ENCODE peak calls at places on chromosomes 3 and 15, in six cellular contexts. L is T1000; G is activated CD8-positive, alpha-beta memory T cell treated with anti-CD3 and anti-CD28 coated beads for 24 hours; M is Ammon's horn; Z is endothelial cell; U is mesenteric fat pad. D is an unnamed sample.

GRCh38 chr3:116663161-116663885 is 46.3 kb upstream of the TUSC7 start:
- DNase-seq in U (no peak), G (no peak), M (no peak), L (no peak), Z (peak; percentile 12), D (no peak)

GRCh38 chr3:171038342-171038741 is 11.8 kb upstream of the SLC2A2 start:
- DNase-seq in U (no peak), G (no peak), Z (no peak), M (no peak), L (no peak), D (no peak)

GRCh38 chr15:68801572-68802148 is 19.0 kb downstream of the ANP32A start:
- DNase-seq in M (no peak), L (no peak), U (peak; percentile 16), Z (no peak), G (no peak), D (no peak)

GRCh38 chr3:1190576-1190975 is 97.8 kb downstream of the CNTN6 start:
- DNase-seq in G (no peak), M (no peak), Z (no peak), L (no peak), U (no peak), D (no peak)

GRCh38 chr3:197423376-197423775 is 125.0 kb upstream of the DLG1 start:
- DNase-seq in L (no peak), Z (no peak), G (no peak), M (no peak), U (peak; percentile 75), D (no peak)

GRCh38 chr15:70192490-70192889 is 94.8 kb upstream of the TLE3 start:
- DNase-seq in Z (no peak), M (no peak), L (no peak), U (no peak), G (no peak), D (no peak)

GRCh38 chr15:74982183-74982582 is 13.2 kb upstream of the SCAMP5 start:
- DNase-seq in U (no peak), G (no peak), L (no peak), Z (no peak), M (no peak), D (no peak)

GRCh38 chr3:151567477-151567876 is 106.6 kb upstream of the IGSF10 start:
- DNase-seq in Z (no peak), G (no peak), M (no peak), U (no peak), L (no peak), D (no peak)

GRCh38 chr15:72306211-72306785 is 13.7 kb downstream of the CELF6 start:
- DNase-seq in M (peak; percentile 88), G (no peak), L (no peak), Z (peak; percentile 58), U (no peak), D (peak; percentile 20)

GRCh38 chr3:13013595-13013993 is 59.6 kb downstream of the IQSEC1 start:
- DNase-seq in Z (no peak), U (no peak), G (no peak), M (no peak), L (no peak), D (no peak)

GRCh38 chr3:143332046-143332445 is 212.5 kb downstream of the CHST2 start:
- DNase-seq in M (no peak), G (no peak), U (no peak), L (no peak), Z (no peak), D (no peak)

GRCh38 chr15:66306381-66306780 is 13.0 kb downstream of the DIS3L start:
- DNase-seq in U (no peak), M (no peak), G (no peak), L (no peak), Z (no peak), D (no peak)

GRCh38 chr3:32646761-32647160 is 38.2 kb upstream of the CNOT10 start:
- DNase-seq in G (no peak), Z (no peak), M (no peak), L (no peak), U (no peak), D (no peak)

GRCh38 chr3:52848617-52849016 is 13.8 kb upstream of the MUSTN1 start:
- DNase-seq in M (no peak), Z (no peak), U (no peak), L (no peak), G (no peak), D (no peak)

GRCh38 chr3:29026959-29027358 is 253.9 kb upstream of the RBMS3 start:
- DNase-seq in U (no peak), L (no peak), G (no peak), Z (no peak), M (no peak), D (no peak)

GRCh38 chr3:57826952-57827723 is 71.0 kb downstream of the SLMAP start:
- DNase-seq in M (no peak), Z (no peak), G (no peak), L (no peak), U (no peak), D (no peak)

D was measured in T47D.